ENCODE peak calls at places on chromosomes 11 and 22, in seven cellular contexts. One of them, this sample, is unnamed.

GRCh38 chr11:103484545-103484944 is 375.3 kb downstream of the DYNC2H1 start:
- DNase-seq in H9: no peak
- DNase-seq in CD8-positive, alpha-beta T cell: no peak
- DNase-seq in AG09309: no peak
- DNase-seq in fibroblast of lung: no peak
- DNase-seq in neural progenitor cell: no peak
- DNase-seq in heart right ventricle: no peak
- DNase-seq in this sample: no peak

GRCh38 chr22:31945971-31946680 is 1.8 kb downstream of the YWHAH start:
- DNase-seq in H9: no peak
- DNase-seq in CD8-positive, alpha-beta T cell: no peak
- DNase-seq in AG09309: no peak
- DNase-seq in fibroblast of lung: no peak
- DNase-seq in neural progenitor cell: peak; percentile 39
- DNase-seq in heart right ventricle: no peak
- DNase-seq in this sample: no peak

GRCh38 chr22:25766418-25766817 is 24.4 kb downstream of the MYO18B start:
- DNase-seq in H9: no peak
- DNase-seq in CD8-positive, alpha-beta T cell: no peak
- DNase-seq in AG09309: no peak
- DNase-seq in fibroblast of lung: no peak
- DNase-seq in neural progenitor cell: no peak
- DNase-seq in heart right ventricle: no peak
- DNase-seq in this sample: no peak

GRCh38 chr22:48779211-48779643 is 1048.4 kb downstream of the BRD1 start:
- DNase-seq in H9: no peak
- DNase-seq in CD8-positive, alpha-beta T cell: no peak
- DNase-seq in AG09309: no peak
- DNase-seq in fibroblast of lung: no peak
- DNase-seq in neural progenitor cell: no peak
- DNase-seq in heart right ventricle: no peak
- DNase-seq in this sample: no peak

GRCh38 chr11:16615480-16615879 is 123.0 kb upstream of the C11orf58 start:
- DNase-seq in H9: no peak
- DNase-seq in CD8-positive, alpha-beta T cell: no peak
- DNase-seq in AG09309: no peak
- DNase-seq in fibroblast of lung: no peak
- DNase-seq in neural progenitor cell: no peak
- DNase-seq in heart right ventricle: no peak
- DNase-seq in this sample: no peak

GRCh38 chr11:9003573-9004309 is at the start of gene NRIP3:
- DNase-seq in H9: peak; percentile 61
- DNase-seq in CD8-positive, alpha-beta T cell: peak; percentile 68
- DNase-seq in AG09309: no peak
- DNase-seq in fibroblast of lung: peak; percentile 45
- DNase-seq in neural progenitor cell: peak; percentile 83
- DNase-seq in heart right ventricle: peak; percentile 76
- DNase-seq in this sample: peak; percentile 86

GRCh38 chr22:36086629-36087254 is 58.1 kb upstream of the RBFOX2 start:
- DNase-seq in H9: no peak
- DNase-seq in CD8-positive, alpha-beta T cell: no peak
- DNase-seq in AG09309: no peak
- DNase-seq in fibroblast of lung: no peak
- DNase-seq in neural progenitor cell: no peak
- DNase-seq in heart right ventricle: no peak
- DNase-seq in this sample: no peak

GRCh38 chr22:43231724-43232034 is 44.7 kb upstream of the TTLL12 start:
- DNase-seq in H9: no peak
- DNase-seq in CD8-positive, alpha-beta T cell: no peak
- DNase-seq in AG09309: no peak
- DNase-seq in fibroblast of lung: no peak
- DNase-seq in neural progenitor cell: no peak
- DNase-seq in heart right ventricle: no peak
- DNase-seq in this sample: no peak

GRCh38 chr11:69942333-69942820 is 123.2 kb upstream of the FGF3 start:
- DNase-seq in H9: no peak
- DNase-seq in CD8-positive, alpha-beta T cell: no peak
- DNase-seq in AG09309: no peak
- DNase-seq in fibroblast of lung: no peak
- DNase-seq in neural progenitor cell: no peak
- DNase-seq in heart right ventricle: peak; percentile 2
- DNase-seq in this sample: no peak

GRCh38 chr22:36383110-36383581 is 4.6 kb downstream of the MYH9 start:
- DNase-seq in H9: no peak
- DNase-seq in CD8-positive, alpha-beta T cell: no peak
- DNase-seq in AG09309: no peak
- DNase-seq in fibroblast of lung: peak; percentile 77
- DNase-seq in neural progenitor cell: no peak
- DNase-seq in heart right ventricle: no peak
- DNase-seq in this sample: no peak

GRCh38 chr22:49566141-49566541 is 261.5 kb downstream of the BRD1 start:
- DNase-seq in H9: peak; percentile 15
- DNase-seq in CD8-positive, alpha-beta T cell: no peak
- DNase-seq in AG09309: no peak
- DNase-seq in fibroblast of lung: no peak
- DNase-seq in neural progenitor cell: no peak
- DNase-seq in heart right ventricle: no peak
- DNase-seq in this sample: no peak

GRCh38 chr11:75305993-75306392 is 45.5 kb downstream of the ARRB1 start:
- DNase-seq in H9: no peak
- DNase-seq in CD8-positive, alpha-beta T cell: no peak
- DNase-seq in AG09309: no peak
- DNase-seq in fibroblast of lung: no peak
- DNase-seq in neural progenitor cell: no peak
- DNase-seq in heart right ventricle: no peak
- DNase-seq in this sample: no peak

GRCh38 chr11:34161812-34162506 is 56.5 kb downstream of the NAT10 start:
- DNase-seq in H9: no peak
- DNase-seq in CD8-positive, alpha-beta T cell: peak; percentile 14
- DNase-seq in AG09309: no peak
- DNase-seq in fibroblast of lung: no peak
- DNase-seq in neural progenitor cell: no peak
- DNase-seq in heart right ventricle: no peak
- DNase-seq in this sample: no peak

GRCh38 chr22:24159650-24160049 is 21.6 kb upstream of the SUSD2 start:
- DNase-seq in H9: no peak
- DNase-seq in CD8-positive, alpha-beta T cell: no peak
- DNase-seq in AG09309: no peak
- DNase-seq in fibroblast of lung: no peak
- DNase-seq in neural progenitor cell: no peak
- DNase-seq in heart right ventricle: no peak
- DNase-seq in this sample: no peak

DNA sequence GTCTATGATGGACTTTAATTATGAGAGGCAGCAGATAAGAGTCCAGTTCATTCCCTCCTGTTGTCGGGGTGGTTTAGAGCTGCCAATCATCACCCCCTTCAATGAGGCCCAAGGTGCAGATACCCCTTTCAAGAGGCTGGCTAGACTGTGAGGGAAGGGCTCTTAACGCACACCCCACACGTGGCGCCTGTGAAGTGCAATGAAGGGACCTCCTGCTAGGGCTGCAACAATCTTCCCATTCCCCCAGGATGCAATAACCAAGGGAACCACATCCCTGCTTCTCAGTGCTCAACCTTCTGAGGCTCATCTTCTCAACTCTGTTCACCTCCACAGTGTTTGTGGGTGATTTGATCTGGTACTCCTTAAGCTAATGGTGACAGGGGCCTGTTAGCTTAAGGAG is 19.0 kb downstream of the TENM4 start:
- DNase-seq in H9: no peak
- DNase-seq in CD8-positive, alpha-beta T cell: no peak
- DNase-seq in AG09309: no peak
- DNase-seq in fibroblast of lung: no peak
- DNase-seq in neural progenitor cell: no peak
- DNase-seq in heart right ventricle: no peak
- DNase-seq in this sample: no peak
- TF ChIP-seq CTCF in H9: no peak
- TF ChIP-seq CTCF in CD8-positive, alpha-beta T cell: no peak
- TF ChIP-seq CTCF in AG09309: no peak
- TF ChIP-seq CTCF in fibroblast of lung: no peak
- TF ChIP-seq CTCF in neural progenitor cell: no peak
- TF ChIP-seq CTCF in heart right ventricle: no peak
- TF ChIP-seq CTCF in this sample: no peak

GRCh38 chr11:116825854-116826750 is 3.0 kb upstream of the APOA4 start:
- DNase-seq in H9: no peak
- DNase-seq in CD8-positive, alpha-beta T cell: no peak
- DNase-seq in AG09309: no peak
- DNase-seq in fibroblast of lung: no peak
- DNase-seq in neural progenitor cell: no peak
- DNase-seq in heart right ventricle: no peak
- DNase-seq in this sample: no peak

GRCh38 chr11:116823031-116823843 is at the start of gene APOA4:
- DNase-seq in H9: no peak
- DNase-seq in CD8-positive, alpha-beta T cell: no peak
- DNase-seq in AG09309: no peak
- DNase-seq in fibroblast of lung: no peak
- DNase-seq in neural progenitor cell: no peak
- DNase-seq in heart right ventricle: no peak
- DNase-seq in this sample: no peak

GRCh38 chr11:116827461-116827860 is 2.2 kb upstream of the APOC3 start:
- DNase-seq in H9: no peak
- DNase-seq in CD8-positive, alpha-beta T cell: no peak
- DNase-seq in AG09309: no peak
- DNase-seq in fibroblast of lung: no peak
- DNase-seq in neural progenitor cell: no peak
- DNase-seq in heart right ventricle: no peak
- DNase-seq in this sample: no peak

GRCh38 chr11:116826751-116827431 is 2.8 kb upstream of the APOC3 start:
- DNase-seq in H9: no peak
- DNase-seq in CD8-positive, alpha-beta T cell: no peak
- DNase-seq in AG09309: no peak
- DNase-seq in fibroblast of lung: no peak
- DNase-seq in neural progenitor cell: no peak
- DNase-seq in heart right ventricle: no peak
- DNase-seq in this sample: no peak

DNA sequence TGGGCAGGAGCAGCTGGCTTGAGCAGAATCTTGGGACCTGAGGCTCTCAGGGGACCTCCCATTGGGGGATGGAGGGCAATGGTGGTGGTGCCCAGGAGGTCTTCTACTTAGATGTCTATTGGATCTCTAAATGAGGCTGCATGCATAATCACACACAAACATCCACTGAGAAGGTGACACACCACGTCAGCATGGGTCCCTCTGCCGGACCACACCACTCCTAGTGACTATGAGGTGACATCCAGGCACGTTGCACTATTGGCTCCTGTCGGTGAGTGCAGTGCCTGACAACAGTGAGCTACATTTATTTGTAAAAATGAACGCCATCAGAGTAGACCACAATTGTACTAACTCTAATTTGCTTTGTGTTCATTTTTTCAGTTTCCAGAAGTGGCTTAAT is 2.3 kb upstream of the APOA4 start:
- DNase-seq in H9: no peak
- DNase-seq in CD8-positive, alpha-beta T cell: no peak
- DNase-seq in AG09309: no peak
- DNase-seq in fibroblast of lung: no peak
- DNase-seq in neural progenitor cell: no peak
- DNase-seq in heart right ventricle: no peak
- DNase-seq in this sample: no peak
- TF ChIP-seq CTCF in H9: no peak
- TF ChIP-seq CTCF in CD8-positive, alpha-beta T cell: no peak
- TF ChIP-seq CTCF in AG09309: no peak
- TF ChIP-seq CTCF in fibroblast of lung: no peak
- TF ChIP-seq CTCF in neural progenitor cell: no peak
- TF ChIP-seq CTCF in heart right ventricle: no peak
- TF ChIP-seq CTCF in this sample: no peak

GRCh38 chr11:117468888-117469287 is 141.2 kb downstream of the CEP164 start:
- DNase-seq in H9: no peak
- DNase-seq in CD8-positive, alpha-beta T cell: no peak
- DNase-seq in AG09309: no peak
- DNase-seq in fibroblast of lung: no peak
- DNase-seq in neural progenitor cell: no peak
- DNase-seq in heart right ventricle: no peak
- DNase-seq in this sample: no peak
- TF ChIP-seq CTCF in H9: peak; percentile 49
- TF ChIP-seq CTCF in CD8-positive, alpha-beta T cell: no peak
- TF ChIP-seq CTCF in AG09309: no peak
- TF ChIP-seq CTCF in fibroblast of lung: no peak
- TF ChIP-seq CTCF in neural progenitor cell: no peak
- TF ChIP-seq CTCF in heart right ventricle: no peak
- TF ChIP-seq CTCF in this sample: no peak

DNA sequence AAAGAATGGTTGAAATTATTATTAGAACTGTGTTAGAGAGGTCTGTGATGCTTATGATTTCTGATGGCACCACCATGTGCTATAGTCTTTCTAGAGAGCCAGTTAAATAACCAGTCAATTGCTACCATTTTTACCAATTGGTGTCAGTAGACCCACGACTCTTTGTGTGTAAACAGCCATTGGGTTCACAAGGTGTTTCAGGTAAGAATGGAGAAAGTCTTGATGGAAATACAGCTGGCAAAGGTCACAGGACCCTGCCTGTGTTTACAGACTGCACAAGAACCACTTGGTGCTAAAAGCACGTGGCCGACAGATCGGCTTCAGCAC is 30.5 kb upstream of the OR10G7 start:
- DNase-seq in H9: no peak
- DNase-seq in CD8-positive, alpha-beta T cell: no peak
- DNase-seq in AG09309: no peak
- DNase-seq in fibroblast of lung: no peak
- DNase-seq in neural progenitor cell: no peak
- DNase-seq in heart right ventricle: no peak
- DNase-seq in this sample: no peak
- TF ChIP-seq CTCF in H9: peak; percentile 25
- TF ChIP-seq CTCF in CD8-positive, alpha-beta T cell: no peak
- TF ChIP-seq CTCF in AG09309: no peak
- TF ChIP-seq CTCF in fibroblast of lung: no peak
- TF ChIP-seq CTCF in neural progenitor cell: no peak
- TF ChIP-seq CTCF in heart right ventricle: peak; percentile 13
- TF ChIP-seq CTCF in this sample: no peak

This sample was measured in nephron progenitor cell.